ENCODE peak calls at places on chromosome 6, in ten cellular contexts. H, X, M, B, T, Y, P, N, J and G are unnamed samples.

GRCh38 chr6:95352064-95352463 is 225.3 kb upstream of the MANEA start:
- DNase-seq in H (no peak), X (no peak), M (no peak), B (no peak), T (no peak), Y (no peak), P (no peak), N (peak), J (no peak), G (no peak)

GRCh38 chr6:11869656-11870340 is 91.2 kb upstream of the ADTRP start:
- DNase-seq in H (peak), X (no peak), M (no peak), B (no peak), T (no peak), Y (peak), P (no peak), N (no peak), J (no peak), G (no peak)

GRCh38 chr6:116329156-116329555 is 41.6 kb upstream of the DSE start:
- DNase-seq in H (peak), X (no peak), M (no peak), B (no peak), T (no peak), Y (no peak), P (no peak), N (no peak), J (no peak), G (no peak)

GRCh38 chr6:105428342-105428957 is 25.6 kb upstream of the PREP start:
- DNase-seq in H (peak), X (no peak), M (no peak), B (no peak), T (no peak), Y (no peak), P (no peak), N (peak), J (peak), G (no peak)

GRCh38 chr6:10908228-10908627 is 21.4 kb downstream of the SYCP2L start:
- DNase-seq in H (no peak), X (no peak), M (no peak), B (no peak), T (no peak), Y (no peak), P (no peak), N (no peak), J (no peak), G (no peak)

GRCh38 chr6:119323478-119323877 is 26.1 kb downstream of the MAN1A1 start:
- DNase-seq in H (peak), X (no peak), M (no peak), B (no peak), T (no peak), Y (no peak), P (no peak), N (peak), J (no peak), G (no peak)

GRCh38 chr6:36289281-36290018 is 19.6 kb downstream of the PNPLA1 start:
- DNase-seq in H (no peak), X (peak), M (no peak), B (no peak), T (no peak), Y (no peak), P (no peak), N (peak), J (no peak), G (no peak)

GRCh38 chr6:126064257-126064993 is 78.1 kb downstream of the TRMT11 start:
- DNase-seq in H (no peak), X (no peak), M (no peak), B (no peak), T (no peak), Y (no peak), P (no peak), N (no peak), J (no peak), G (no peak)

GRCh38 chr6:130069471-130069870 is 51.1 kb downstream of the L3MBTL3 start:
- DNase-seq in H (no peak), X (no peak), M (no peak), B (no peak), T (no peak), Y (no peak), P (no peak), N (no peak), J (no peak), G (no peak)

GRCh38 chr6:31870385-31870921 is 7.8 kb upstream of the NEU1 start:
- DNase-seq in H (no peak), X (no peak), M (no peak), B (no peak), T (no peak), Y (no peak), P (no peak), N (no peak), J (no peak), G (no peak)

GRCh38 chr6:5435449-5435848 is 174.1 kb downstream of the FARS2 start:
- DNase-seq in H (peak), X (no peak), M (no peak), B (no peak), T (peak), Y (no peak), P (no peak), N (no peak), J (no peak), G (no peak)

GRCh38 chr6:15420959-15421438 is 175.1 kb downstream of the JARID2 start:
- DNase-seq in H (no peak), X (no peak), M (peak), B (no peak), T (no peak), Y (no peak), P (no peak), N (no peak), J (no peak), G (no peak)

DNA sequence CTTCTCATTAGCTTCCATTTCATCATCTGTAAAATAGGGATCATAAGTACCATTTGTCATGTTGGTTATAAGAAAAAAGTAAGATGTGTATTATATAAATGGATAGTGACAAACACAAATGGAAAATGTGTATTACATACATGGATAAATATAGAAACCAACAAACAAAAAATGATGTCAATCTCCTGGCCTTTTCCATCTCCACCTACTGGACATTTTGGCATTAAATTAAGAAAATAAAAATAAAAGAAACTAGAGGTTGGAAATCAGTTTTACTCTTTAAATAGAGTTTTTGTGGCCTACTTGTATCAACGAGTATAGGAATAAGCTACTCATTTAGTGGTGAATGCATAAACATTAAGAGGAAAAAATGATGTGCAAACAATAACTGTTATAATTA is 67.5 kb upstream of the THEMIS start:
- DNase-seq in H (no peak), X (no peak), M (no peak), B (no peak), T (no peak), Y (no peak), P (no peak), N (no peak), J (no peak), G (no peak)
- TF ChIP-seq CTCF in H (no peak), X (no peak), M (no peak), B (no peak), T (no peak), Y (no peak), P (no peak), N (peak), J (no peak), G (no peak)

GRCh38 chr6:168851460-168852103 is 402.1 kb downstream of the THBS2 start:
- DNase-seq in H (peak), X (no peak), M (no peak), B (no peak), T (no peak), Y (no peak), P (no peak), N (no peak), J (no peak), G (no peak)
- H3K4me3 ChIP-seq in H (no peak), X (no peak), M (no peak), B (peak), T (peak), Y (peak), P (peak), N (no peak), J (peak), G (peak)

GRCh38 chr6:33317668-33318425 is at the start of gene ZBTB22:
- DNase-seq in H (peak), X (peak), M (peak), B (peak), T (peak), Y (peak), P (no peak), N (peak), J (peak), G (peak)
- TF ChIP-seq CTCF in H (no peak), X (no peak), M (no peak), B (no peak), T (no peak), Y (no peak), P (no peak), N (no peak), J (no peak), G (no peak)

GRCh38 chr6:7111095-7111690 is 3.4 kb downstream of the RREB1 start:
- DNase-seq in H (no peak), X (no peak), M (no peak), B (no peak), T (no peak), Y (no peak), P (no peak), N (no peak), J (no peak), G (no peak)

GRCh38 chr6:7107578-7108195 is at the start of gene RREB1:
- DNase-seq in H (peak), X (peak), M (peak), B (peak), T (peak), Y (peak), P (no peak), N (peak), J (peak), G (peak)

GRCh38 chr6:7108964-7109836 is 1.4 kb downstream of the RREB1 start:
- DNase-seq in H (peak), X (peak), M (peak), B (peak), T (peak), Y (peak), P (no peak), N (no peak), J (peak), G (peak)

GRCh38 chr6:7108196-7108963 is 619 bp downstream of the RREB1 start:
- DNase-seq in H (peak), X (peak), M (no peak), B (peak), T (peak), Y (peak), P (no peak), N (no peak), J (peak), G (peak)

DNA sequence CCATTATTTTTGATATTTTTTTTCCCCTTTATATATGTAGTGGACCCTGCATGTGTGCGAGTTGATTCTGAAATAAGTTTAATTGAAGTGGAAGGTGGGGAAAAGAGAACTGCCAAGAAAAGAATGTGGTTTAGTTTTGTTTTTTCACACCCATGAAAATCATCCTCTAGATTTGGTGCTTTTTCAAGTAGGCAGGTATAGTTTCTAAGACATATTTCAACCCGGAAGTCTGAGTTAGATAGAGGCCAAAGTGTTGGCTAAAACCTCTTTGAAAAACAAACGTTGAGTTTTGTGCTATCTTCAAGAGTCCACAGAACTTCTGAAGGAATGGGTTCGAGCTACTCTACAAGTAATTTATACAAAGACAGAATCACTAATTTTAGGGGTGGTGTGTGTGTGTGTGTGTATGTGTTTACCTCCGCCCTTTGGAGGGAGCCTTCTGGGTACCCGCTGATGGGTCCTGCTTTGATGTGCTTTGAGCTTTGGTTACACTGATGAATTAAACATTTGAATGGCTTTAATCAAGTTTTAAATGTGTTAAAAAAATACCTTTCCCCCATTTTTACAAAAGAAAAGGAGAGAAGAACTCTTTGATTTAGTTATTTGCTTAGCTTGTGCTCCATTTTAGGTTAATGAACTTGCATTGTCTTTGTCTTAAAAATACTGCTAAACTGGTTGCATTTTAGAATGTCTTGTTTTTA is 2.5 kb downstream of the RREB1 start:
- DNase-seq in H (no peak), X (no peak), M (no peak), B (no peak), T (no peak), Y (no peak), P (no peak), N (no peak), J (no peak), G (no peak)
- H3K4me3 ChIP-seq in H (peak), X (peak), M (peak), B (peak), T (peak), Y (peak), P (peak), N (peak), J (peak), G (peak)